ENCODE peak calls at places on chromosomes 13 and 19, in four cellular contexts. I is astrocyte of the spinal cord, Y is heart left ventricle, B is cardiac fibroblast. F is an unnamed sample.

GRCh38 chr19:46192990-46193650 is 36.4 kb upstream of the IGFL1 start:
- DNase-seq in I (peak), Y (no peak), B (peak), F (peak)

GRCh38 chr19:55643003-55643732 is at the start of gene ZNF581:
- DNase-seq in I (peak), Y (peak), B (peak), F (peak)

GRCh38 chr19:2483484-2484151 is 7.7 kb downstream of the GADD45B start:
- DNase-seq in I (no peak), Y (no peak), B (no peak), F (no peak)

GRCh38 chr19:22199171-22199570 is 2.4 kb upstream of the ZNF676 start:
- DNase-seq in I (no peak), Y (no peak), B (no peak), F (no peak)

GRCh38 chr13:89763011-89763410 is 1584.5 kb upstream of the MIR17HG start:
- DNase-seq in I (peak), Y (no peak), B (no peak), F (peak)

GRCh38 chr13:61600360-61601033 is 184.8 kb upstream of the PCDH20 start:
- DNase-seq in I (no peak), Y (no peak), B (no peak), F (no peak)

GRCh38 chr19:56367829-56368711 is 25.3 kb downstream of the ZNF582 start:
- DNase-seq in I (peak), Y (peak), B (peak), F (peak)

GRCh38 chr13:67120872-67121531 is 109.1 kb downstream of the PCDH9 start:
- DNase-seq in I (no peak), Y (no peak), B (peak), F (peak)

GRCh38 chr13:21124853-21125252 is 51.5 kb downstream of the SKA3 start:
- DNase-seq in I (peak), Y (no peak), B (peak), F (peak)

GRCh38 chr13:97367427-97367826 is 66.5 kb upstream of the RAP2A start:
- DNase-seq in I (peak), Y (no peak), B (peak), F (peak)

GRCh38 chr13:24493356-24493755 is 19.2 kb downstream of the PARP4 start:
- DNase-seq in I (no peak), Y (no peak), B (no peak), F (peak)

GRCh38 chr19:2613507-2614295 is 88.8 kb downstream of the GNG7 start:
- DNase-seq in I (no peak), Y (peak), B (peak), F (peak)

GRCh38 chr13:33235564-33235963 is 50.0 kb downstream of the STARD13 start:
- DNase-seq in I (no peak), Y (no peak), B (peak), F (no peak)

GRCh38 chr13:106349080-106349841 is 186.2 kb downstream of the EFNB2 start:
- DNase-seq in I (peak), Y (no peak), B (no peak), F (peak)

GRCh38 chr19:35959040-35959967 is 23.1 kb downstream of the LRFN3 start:
- DNase-seq in I (no peak), Y (peak), B (no peak), F (no peak)

GRCh38 chr19:51593138-51593890 is 22.2 kb downstream of the ZNF175 start:
- DNase-seq in I (no peak), Y (no peak), B (no peak), F (no peak)

GRCh38 chr13:45518525-45519235 is 53.9 kb downstream of the COG3 start:
- DNase-seq in I (peak), Y (no peak), B (peak), F (peak)

DNA sequence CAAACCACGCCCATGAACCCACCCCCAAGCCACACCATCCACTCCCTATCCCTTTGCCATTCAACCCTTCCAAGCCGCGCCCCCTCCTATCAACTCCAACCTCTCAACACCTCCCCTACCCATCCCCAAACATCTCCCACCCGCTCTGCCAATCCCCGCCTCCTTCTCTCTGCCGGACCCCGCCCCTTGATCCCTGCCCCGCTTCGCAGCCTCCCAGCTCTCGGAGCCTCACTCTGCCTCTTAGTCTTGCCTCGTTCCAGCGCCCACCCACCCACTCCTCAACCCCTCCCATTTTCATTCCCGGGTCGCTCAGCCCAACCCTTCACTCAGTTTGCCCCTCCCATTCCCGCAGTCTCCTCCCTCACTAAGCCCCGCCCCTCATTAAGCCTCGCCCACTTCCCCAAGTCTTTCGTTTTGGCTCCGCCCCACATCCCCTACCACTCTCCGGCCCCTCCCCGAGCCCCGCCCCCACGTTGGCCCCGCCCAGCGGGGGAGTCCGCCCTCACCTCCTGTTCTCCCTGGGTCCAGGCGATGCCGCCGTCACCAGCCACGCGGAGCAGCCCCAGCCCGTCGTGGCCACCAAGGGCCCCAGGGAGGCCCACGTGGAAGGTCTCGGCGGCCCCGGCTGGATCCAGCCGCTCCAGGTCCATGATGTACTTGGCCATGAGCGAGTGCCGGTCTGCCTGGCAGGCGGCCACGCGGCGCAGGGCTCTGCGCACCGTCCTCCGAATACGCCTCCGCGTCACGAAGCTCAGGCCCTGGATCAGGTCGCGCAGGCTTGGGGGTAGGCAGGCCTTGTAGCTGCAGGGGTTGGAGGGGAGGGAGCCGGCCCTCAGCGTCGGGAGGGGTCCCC is 5.7 kb downstream of the JAK3 start:
- DNase-seq in I (peak), Y (peak), B (peak), F (peak)
- H3K4me3 ChIP-seq in I (peak), Y (peak), B (peak), F (peak)

DNA sequence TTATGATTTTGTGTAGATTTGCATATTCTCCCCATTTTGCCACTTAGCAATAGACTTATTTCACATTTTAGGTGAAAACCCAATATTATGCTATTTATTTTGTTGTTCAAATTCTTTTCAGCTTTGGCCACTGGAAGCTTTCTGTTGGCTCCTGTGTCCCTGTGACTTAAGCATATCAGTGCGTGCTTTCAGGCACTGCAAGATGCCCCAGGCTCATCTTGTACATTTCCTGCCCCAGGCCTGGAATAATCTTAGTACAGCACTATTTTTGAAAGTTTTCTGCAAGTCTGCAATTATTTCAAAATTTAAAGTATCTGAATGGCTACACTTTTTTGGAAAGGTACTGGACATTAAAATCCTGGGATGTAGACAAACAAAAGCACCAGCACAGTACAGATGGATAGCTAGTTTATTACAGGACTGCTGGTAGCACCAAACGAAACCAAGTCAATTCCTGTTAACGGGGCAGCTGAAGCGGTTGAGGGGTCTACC is 3.5 kb upstream of the CCNP start:
- DNase-seq in I (no peak), Y (no peak), B (no peak), F (no peak)
- TF ChIP-seq CTCF in I (no peak), Y (no peak), B (no peak), F (no peak)

GRCh38 chr19:16330368-16330801 is 5.8 kb downstream of the KLF2 start:
- DNase-seq in I (peak), Y (peak), B (peak), F (peak)
- H3K4me3 ChIP-seq in I (no peak), Y (no peak), B (no peak), F (no peak)

DNA sequence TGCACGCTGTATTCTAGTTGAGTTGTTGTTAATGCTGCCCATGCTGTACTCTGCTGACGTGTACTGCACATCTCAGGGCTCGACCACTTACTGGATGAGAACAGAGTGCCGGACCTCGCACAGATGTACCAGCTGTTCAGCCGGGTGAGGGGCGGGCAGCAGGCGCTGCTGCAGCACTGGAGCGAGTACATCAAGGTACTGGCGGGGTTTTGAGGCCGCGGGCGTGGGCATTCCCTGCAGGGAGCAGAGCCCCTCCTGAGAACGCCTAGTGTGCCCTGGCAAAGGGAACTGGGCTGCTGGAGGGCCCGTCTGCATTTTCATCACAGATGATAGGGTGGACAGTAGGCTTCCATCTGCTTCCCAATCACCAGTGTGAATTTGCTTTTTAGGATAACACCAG is 29.9 kb downstream of the CUL4A start:
- DNase-seq in I (no peak), Y (no peak), B (no peak), F (no peak)
- TF ChIP-seq CTCF in I (no peak), Y (no peak), B (no peak), F (no peak)

GRCh38 chr13:85798999-85799646 is at the start of gene SLITRK6:
- DNase-seq in I (peak), Y (no peak), B (peak), F (peak)
- H3K4me3 ChIP-seq in I (no peak), Y (peak), B (no peak), F (peak)

GRCh38 chr13:99935772-99936171 is 35.8 kb downstream of the ZIC5 start:
- DNase-seq in I (no peak), Y (no peak), B (no peak), F (no peak)
- TF ChIP-seq CTCF in I (no peak), Y (no peak), B (no peak), F (peak)

GRCh38 chr19:845707-846481 is 5.1 kb downstream of the PRTN3 start:
- DNase-seq in I (no peak), Y (no peak), B (no peak), F (no peak)
- H3K4me3 ChIP-seq in I (no peak), Y (no peak), B (no peak), F (no peak)

GRCh38 chr13:101545521-101545920 is 93.0 kb downstream of the ITGBL1 start:
- DNase-seq in I (peak), Y (no peak), B (peak), F (peak)
- TF ChIP-seq CTCF in I (peak), Y (no peak), B (peak), F (peak)

GRCh38 chr13:31627097-31627496 is 112.2 kb upstream of the RXFP2 start:
- DNase-seq in I (peak), Y (no peak), B (peak), F (peak)
- H3K4me3 ChIP-seq in I (no peak), Y (no peak), B (no peak), F (no peak)